ENCODE peak calls at places on chromosome 16, in seven cellular contexts. F is stimulated activated CD4-positive, alpha-beta T cell treated with anti-CD3 and anti-CD28 coated beads, Interleukin-1b, Interleukin-23, amount 100 ng/mL, for 48 hours; G is fibroblast of lung; Q is mesothelial cell of epicardium; N is GM18507; H is left ventricle myocardium inferior; K is SK-N-SH. O is an unnamed sample.

GRCh38 chr16:87918314-87918713 is 18.0 kb downstream of the CA5A start:
- DNase-seq in F (no peak), G (peak), Q (no peak), N (no peak), H (no peak), K (no peak), O (no peak)

GRCh38 chr16:76345093-76345735 is 68.0 kb downstream of the CNTNAP4 start:
- DNase-seq in F (no peak), G (peak), Q (no peak), N (no peak), H (peak), K (no peak), O (no peak)

GRCh38 chr16:54460254-54460860 is 173.8 kb upstream of the IRX3 start:
- DNase-seq in F (no peak), G (no peak), Q (no peak), N (no peak), H (no peak), K (no peak), O (no peak)

GRCh38 chr16:3454093-3454492 is 10.6 kb downstream of the NAA60 start:
- DNase-seq in F (no peak), G (no peak), Q (no peak), N (no peak), H (no peak), K (no peak), O (no peak)

GRCh38 chr16:75550211-75550662 is 5.8 kb downstream of the TMEM231 start:
- DNase-seq in F (peak), G (peak), Q (no peak), N (no peak), H (no peak), K (no peak), O (peak)

GRCh38 chr16:11738742-11739544 is 3.7 kb downstream of the TXNDC11 start:
- DNase-seq in F (no peak), G (no peak), Q (no peak), N (no peak), H (no peak), K (no peak), O (no peak)

GRCh38 chr16:86033016-86033474 is 134.1 kb downstream of the IRF8 start:
- DNase-seq in F (no peak), G (peak), Q (no peak), N (no peak), H (no peak), K (no peak), O (no peak)

GRCh38 chr16:74813109-74813641 is 38.6 kb upstream of the FA2H start:
- DNase-seq in F (peak), G (peak), Q (peak), N (peak), H (peak), K (peak), O (peak)

GRCh38 chr16:23333034-23333579 is 31.0 kb downstream of the SCNN1B start:
- DNase-seq in F (no peak), G (no peak), Q (no peak), N (no peak), H (no peak), K (no peak), O (no peak)

GRCh38 chr16:77993586-77993985 is 28.8 kb upstream of the CLEC3A start:
- DNase-seq in F (no peak), G (peak), Q (no peak), N (no peak), H (no peak), K (no peak), O (no peak)

GRCh38 chr16:84084570-84085270 is 32.0 kb downstream of the MBTPS1 start:
- DNase-seq in F (peak), G (peak), Q (no peak), N (peak), H (peak), K (peak), O (peak)

GRCh38 chr16:78210305-78210704 is 110.9 kb downstream of the WWOX start:
- DNase-seq in F (no peak), G (peak), Q (no peak), N (no peak), H (no peak), K (no peak), O (no peak)

GRCh38 chr16:71367243-71367976 is 8.9 kb downstream of the CALB2 start:
- DNase-seq in F (peak), G (peak), Q (no peak), N (peak), H (no peak), K (peak), O (peak)

GRCh38 chr16:77788196-77789084 is at the start of gene VAT1L:
- DNase-seq in F (no peak), G (peak), Q (no peak), N (no peak), H (peak), K (peak), O (peak)

GRCh38 chr16:56288019-56288418 is 96.7 kb downstream of the GNAO1 start:
- DNase-seq in F (no peak), G (no peak), Q (no peak), N (no peak), H (no peak), K (no peak), O (no peak)

GRCh38 chr16:31382485-31383161 is 10.5 kb upstream of the ITGAD start:
- DNase-seq in F (peak), G (peak), Q (no peak), N (peak), H (peak), K (peak), O (peak)

GRCh38 chr16:81553080-81553813 is 108.6 kb downstream of the CMIP start:
- DNase-seq in F (no peak), G (peak), Q (no peak), N (no peak), H (no peak), K (peak), O (no peak)

GRCh38 chr16:48053346-48053745 is 102.4 kb downstream of the ABCC12 start:
- DNase-seq in F (no peak), G (peak), Q (no peak), N (no peak), H (no peak), K (no peak), O (peak)

GRCh38 chr16:30903596-30903995 is 7.2 kb downstream of the CTF1 start:
- DNase-seq in F (no peak), G (no peak), Q (no peak), N (no peak), H (no peak), K (peak), O (no peak)

GRCh38 chr16:89034573-89034961 is 57.6 kb upstream of the CBFA2T3 start:
- DNase-seq in F (no peak), G (no peak), Q (no peak), N (no peak), H (no peak), K (no peak), O (no peak)

GRCh38 chr16:30030011-30030685 is 923 bp downstream of the TLCD3B start:
- DNase-seq in F (no peak), G (no peak), Q (no peak), N (no peak), H (no peak), K (peak), O (no peak)

GRCh38 chr16:48558269-48558915 is 51.6 kb downstream of the N4BP1 start:
- DNase-seq in F (no peak), G (no peak), Q (no peak), N (no peak), H (no peak), K (no peak), O (no peak)

GRCh38 chr16:69417537-69418199 is 6.8 kb upstream of the CYB5B start:
- DNase-seq in F (no peak), G (peak), Q (no peak), N (no peak), H (no peak), K (no peak), O (peak)

GRCh38 chr16:85879975-85880831 is 18.8 kb upstream of the IRF8 start:
- DNase-seq in F (no peak), G (no peak), Q (no peak), N (no peak), H (no peak), K (no peak), O (no peak)

GRCh38 chr16:11526921-11527320 is 59.8 kb downstream of the LITAF start:
- DNase-seq in F (no peak), G (no peak), Q (no peak), N (no peak), H (no peak), K (peak), O (no peak)

GRCh38 chr16:29663020-29663828 is at the start of gene SPN:
- DNase-seq in F (peak), G (no peak), Q (no peak), N (no peak), H (no peak), K (no peak), O (no peak)

GRCh38 chr16:86388976-86389375 is 121.4 kb upstream of the FOXF1 start:
- DNase-seq in F (no peak), G (no peak), Q (no peak), N (no peak), H (no peak), K (no peak), O (no peak)

GRCh38 chr16:89166696-89167424 is 4.7 kb upstream of the CDH15 start:
- DNase-seq in F (no peak), G (no peak), Q (no peak), N (no peak), H (no peak), K (no peak), O (no peak)

GRCh38 chr16:64627781-64628180 is 494.1 kb downstream of the CDH11 start:
- DNase-seq in F (no peak), G (no peak), Q (no peak), N (no peak), H (peak), K (no peak), O (no peak)

GRCh38 chr16:1156111-1156982 is 3.4 kb downstream of the CACNA1H start:
- DNase-seq in F (no peak), G (no peak), Q (no peak), N (no peak), H (no peak), K (no peak), O (no peak)

GRCh38 chr16:89646906-89647305 is 10.6 kb downstream of the CHMP1A start:
- DNase-seq in F (no peak), G (no peak), Q (no peak), N (no peak), H (no peak), K (no peak), O (no peak)